ENCODE peak calls at places on chromosomes 11 and 22, in four cellular contexts. G is osteocyte; A is CD8-positive, alpha-beta T cell; W is neural crest cell. L is an unnamed sample.
A peak's percentile ranks its signal among the peaks of the same experiment; 100 is the strongest.

GRCh38 chr11:43145653-43146052 is 166.1 kb upstream of the API5 start:
- DNase-seq in W (no peak), G (no peak), A (no peak), L (no peak)

GRCh38 chr22:16717699-16718558 is 107.3 kb downstream of the XKR3 start:
- DNase-seq in W (no peak), A (no peak), G (no peak), L (no peak)

GRCh38 chr11:48170176-48170839 is 46.3 kb upstream of the OR4B1 start:
- DNase-seq in W (no peak), G (no peak), A (no peak), L (no peak)

GRCh38 chr11:6201486-6201885 is 2.5 kb downstream of the OR52W1 start:
- DNase-seq in A (no peak), G (no peak), W (no peak), L (no peak)

GRCh38 chr22:36341640-36342041 is 46.1 kb downstream of the MYH9 start:
- DNase-seq in W (no peak), G (no peak), A (no peak), L (no peak)

GRCh38 chr11:117239295-117239694 is 6.8 kb downstream of the RNF214 start:
- DNase-seq in G (no peak), W (no peak), A (no peak), L (no peak)

GRCh38 chr11:1935156-1936071 is 11.7 kb upstream of the MRPL23 start:
- DNase-seq in A (no peak), G (peak; percentile 83), W (no peak), L (no peak)

GRCh38 chr11:14894657-14895598 is 2.9 kb upstream of the CYP2R1 start:
- DNase-seq in W (no peak), G (no peak), A (no peak), L (no peak)

GRCh38 chr11:110488446-110488845 is 58.7 kb downstream of the FDX1 start:
- DNase-seq in G (no peak), A (no peak), W (no peak), L (no peak)

GRCh38 chr11:106238704-106239360 is 161.4 kb downstream of the AASDHPPT start:
- DNase-seq in G (no peak), A (no peak), W (no peak), L (no peak)

GRCh38 chr11:94583213-94583884 is 16.2 kb downstream of the PIWIL4 start:
- DNase-seq in G (no peak), W (no peak), A (no peak), L (no peak)

GRCh38 chr22:33579448-33580093 is 340.7 kb downstream of the LARGE1 start:
- DNase-seq in G (peak; percentile 87), A (peak; percentile 31), W (peak; percentile 77), L (no peak)

GRCh38 chr11:66289548-66290331 is 797 bp upstream of the YIF1A start:
- DNase-seq in G (peak; percentile 95), W (peak; percentile 76), A (peak; percentile 75), L (no peak)

GRCh38 chr11:74717211-74717997 is 13.8 kb downstream of the CHRDL2 start:
- DNase-seq in A (no peak), W (no peak), G (no peak), L (no peak)

GRCh38 chr22:35749808-35750207 is 32.1 kb downstream of the APOL5 start:
- DNase-seq in W (no peak), G (peak; percentile 49), A (no peak), L (no peak)

GRCh38 chr22:20583471-20583922 is 76.1 kb downstream of the MED15 start:
- DNase-seq in W (no peak), A (no peak), G (no peak), L (no peak)
- TF ChIP-seq CTCF in W (no peak), A (no peak), G (peak; percentile 18), L (no peak)

GRCh38 chr11:129226207-129226798 is 34.2 kb upstream of the ARHGAP32 start:
- DNase-seq in A (no peak), W (no peak), G (no peak), L (no peak)

GRCh38 chr11:129224538-129224937 is 32.4 kb upstream of the ARHGAP32 start:
- DNase-seq in A (no peak), G (no peak), W (no peak), L (no peak)

GRCh38 chr11:129225190-129225589 is 33.1 kb upstream of the ARHGAP32 start:
- DNase-seq in A (no peak), W (no peak), G (no peak), L (no peak)

GRCh38 chr11:129234978-129235377 is 42.9 kb upstream of the ARHGAP32 start:
- DNase-seq in W (no peak), A (no peak), G (no peak), L (no peak)

GRCh38 chr11:129230006-129230405 is 37.9 kb upstream of the ARHGAP32 start:
- DNase-seq in G (no peak), A (no peak), W (no peak), L (no peak)
- TF ChIP-seq CTCF in G (peak; percentile 26), A (no peak), W (no peak), L (peak; percentile 16)

GRCh38 chr22:30435674-30436126 is 10.1 kb downstream of the MTFP1 start:
- DNase-seq in G (no peak), W (no peak), A (peak; percentile 79), L (no peak)
- TF ChIP-seq CTCF in G (no peak), W (no peak), A (peak; percentile 70), L (no peak)

GRCh38 chr22:32518848-32519247 is 44.2 kb downstream of the FBXO7 start:
- DNase-seq in G (no peak), W (no peak), A (no peak), L (no peak)
- TF ChIP-seq CTCF in G (no peak), W (peak; percentile 33), A (no peak), L (no peak)

GRCh38 chr11:61769946-61770683 is 17.7 kb downstream of the MYRF start:
- DNase-seq in A (no peak), W (no peak), G (no peak), L (no peak)

GRCh38 chr11:61771995-61772455 is 19.6 kb downstream of the MYRF start:
- DNase-seq in A (no peak), W (no peak), G (no peak), L (no peak)

GRCh38 chr11:61771195-61771894 is 18.9 kb downstream of the MYRF start:
- DNase-seq in G (no peak), A (no peak), W (no peak), L (no peak)

GRCh38 chr11:61768376-61769076 is 16.1 kb downstream of the MYRF start:
- DNase-seq in G (no peak), A (no peak), W (no peak), L (no peak)

DNA sequence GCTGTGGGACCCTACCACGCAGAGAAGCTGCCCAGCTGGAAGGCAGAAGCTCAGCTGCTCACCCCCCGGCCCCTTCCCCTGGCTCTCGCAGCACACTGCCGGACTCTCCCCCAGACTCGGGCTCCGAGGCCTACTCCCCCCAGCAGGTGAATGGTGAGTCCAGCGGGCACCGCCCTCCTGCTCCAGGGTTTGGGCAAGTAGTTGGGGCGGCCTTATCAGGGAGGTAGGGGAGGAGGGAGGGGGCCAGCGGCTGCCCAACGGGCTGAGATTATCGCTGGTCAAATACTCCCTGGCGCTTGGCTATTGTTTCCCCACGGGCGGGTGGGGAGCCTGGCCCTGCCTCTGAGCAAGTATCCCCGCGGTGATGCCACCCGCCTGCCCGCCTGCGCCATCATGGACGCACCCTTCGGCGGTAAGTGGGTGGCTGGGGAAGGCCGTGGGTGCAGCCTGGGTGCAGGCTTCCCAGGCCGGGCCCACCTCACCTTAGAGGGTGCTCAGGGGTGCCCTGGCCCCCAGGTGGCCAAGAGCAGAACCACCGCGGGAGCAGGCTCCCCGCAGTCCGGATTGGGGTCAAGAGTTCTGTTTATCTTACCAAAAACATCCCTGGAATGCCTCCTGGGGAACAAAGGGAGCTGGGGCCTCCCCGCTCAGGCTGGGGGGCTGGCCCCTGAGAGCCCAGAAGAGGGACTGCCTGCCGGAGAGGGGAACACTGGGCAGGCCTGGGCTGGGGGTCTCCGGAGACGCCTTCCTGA is 16.9 kb downstream of the MYRF start:
- DNase-seq in A (no peak), G (no peak), W (no peak), L (no peak)
- TF ChIP-seq CTCF in A (no peak), G (no peak), W (peak; percentile 45), L (no peak)

DNA sequence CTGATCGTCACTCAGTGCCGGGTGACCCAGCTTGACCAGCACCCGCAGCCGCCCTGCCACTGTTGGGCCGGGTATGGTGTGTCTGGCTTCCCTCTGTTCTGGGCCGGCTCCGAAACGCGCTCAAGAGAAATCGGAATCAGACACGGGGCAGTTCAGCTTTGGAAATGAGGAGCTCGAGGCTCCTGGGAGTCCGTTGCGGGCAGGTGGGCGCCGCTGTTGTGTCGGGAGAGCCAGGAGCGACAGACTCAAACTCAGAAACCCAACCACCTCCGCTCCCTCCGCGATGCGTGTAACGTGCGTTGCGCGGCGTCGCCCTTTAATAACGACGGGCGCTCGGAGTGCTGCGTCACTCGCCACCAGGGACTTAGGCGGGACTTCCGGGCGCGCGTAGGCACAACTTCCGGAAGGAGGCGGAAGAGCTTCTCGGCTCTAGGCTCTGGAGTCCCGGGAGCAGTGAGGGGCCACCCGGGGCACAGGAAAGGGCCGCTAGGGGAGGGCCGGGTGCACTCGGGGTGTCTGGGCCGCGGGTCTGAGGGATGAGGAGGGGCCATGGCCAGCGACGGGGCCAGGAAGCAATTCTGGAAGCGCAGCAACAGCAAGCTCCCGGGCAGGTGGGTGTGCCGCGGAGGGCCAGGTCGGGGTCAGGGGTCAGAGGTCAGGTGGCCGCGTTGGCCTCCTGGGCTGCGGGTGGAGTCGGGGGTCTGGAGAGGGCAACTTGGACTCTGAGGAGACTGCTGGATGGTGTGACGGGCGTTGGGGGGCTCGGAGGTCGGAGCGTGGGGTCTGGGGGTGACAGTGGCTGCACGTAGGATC is at the start of gene TBC1D22A:
- DNase-seq in G (peak; percentile 97), A (peak; percentile 96), W (peak; percentile 90), L (peak; percentile 97)
- TF ChIP-seq CTCF in G (no peak), A (no peak), W (peak; percentile 13), L (no peak)

DNA sequence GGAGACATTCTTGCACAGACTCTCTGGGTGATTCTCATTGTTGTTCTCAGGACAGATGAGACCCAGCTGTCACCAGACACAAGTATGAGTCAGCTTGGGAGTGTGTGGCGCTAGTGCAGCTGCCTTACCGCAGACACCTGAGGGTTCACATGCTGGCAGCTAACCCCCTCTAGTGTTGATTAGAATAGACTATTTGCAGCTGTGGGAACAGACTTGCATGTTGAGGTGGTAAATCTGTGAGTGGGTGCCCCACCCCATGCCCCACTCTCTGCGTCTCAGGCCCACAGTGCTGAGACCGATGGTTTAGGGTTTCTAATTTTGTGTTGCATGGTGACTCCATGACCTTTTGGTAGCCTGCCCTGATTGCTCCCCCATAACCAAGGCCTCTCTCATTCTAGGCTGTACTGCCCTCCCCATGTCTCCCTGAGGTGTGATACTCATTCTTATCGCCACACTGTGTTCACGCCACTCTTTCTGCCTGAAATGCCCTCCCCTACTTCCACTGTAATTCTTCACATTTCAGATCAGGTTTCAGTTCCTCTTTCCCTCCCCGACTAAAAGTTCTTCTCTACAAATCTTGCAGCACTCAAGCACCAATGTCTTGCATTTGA is 73.7 kb upstream of the KIRREL3 start:
- DNase-seq in A (no peak), G (peak; percentile 65), W (no peak), L (no peak)
- TF ChIP-seq CTCF in A (no peak), G (peak; percentile 46), W (peak; percentile 58), L (no peak)

GRCh38 chr11:44464741-44465140 is 100.7 kb upstream of the CD82 start:
- DNase-seq in W (no peak), A (no peak), G (no peak), L (no peak)
- TF ChIP-seq CTCF in W (peak; percentile 30), A (no peak), G (no peak), L (no peak)

L was measured in esophagus muscularis mucosa.